ENCODE peak calls at places on chromosomes 12 and 14, in eight cellular contexts. B, Q, L, X, G, P, Z and E are unnamed samples.

GRCh38 chr14:62428429-62429203 is 616.6 kb downstream of the KCNH5 start:
- DNase-seq in B (no peak), Q (no peak), L (no peak), X (no peak), G (no peak), P (no peak), Z (peak; percentile 20), E (no peak)

GRCh38 chr14:24665440-24665991 is 31.5 kb upstream of the GZMB start:
- DNase-seq in B (no peak), Q (no peak), L (no peak), X (no peak), G (no peak), P (no peak), Z (no peak), E (no peak)

GRCh38 chr14:41071351-41071750 is 535.3 kb upstream of the LRFN5 start:
- DNase-seq in B (no peak), Q (no peak), L (no peak), X (no peak), G (no peak), P (no peak), Z (no peak), E (no peak)

GRCh38 chr14:55062517-55063351 is 11.3 kb downstream of the MAPK1IP1L start:
- DNase-seq in B (no peak), Q (no peak), L (no peak), X (no peak), G (no peak), P (no peak), Z (no peak), E (no peak)

GRCh38 chr12:3117628-3118027 is 40.4 kb downstream of the TSPAN9 start:
- DNase-seq in B (peak; percentile 87), Q (peak; percentile 87), L (no peak), X (no peak), G (no peak), P (no peak), Z (no peak), E (peak; percentile 79)

GRCh38 chr14:32137883-32138282 is 60.8 kb downstream of the ARHGAP5 start:
- DNase-seq in B (no peak), Q (no peak), L (no peak), X (no peak), G (no peak), P (no peak), Z (no peak), E (no peak)

GRCh38 chr12:121400332-121401139 is 618 bp downstream of the RNF34 start:
- DNase-seq in B (peak; percentile 23), Q (no peak), L (peak; percentile 9), X (peak; percentile 32), G (no peak), P (peak; percentile 78), Z (no peak), E (no peak)

GRCh38 chr12:3102721-3103410 is 25.7 kb downstream of the TSPAN9 start:
- DNase-seq in B (no peak), Q (no peak), L (no peak), X (no peak), G (no peak), P (no peak), Z (no peak), E (no peak)